ENCODE peak calls at places on chromosome 18, in five cellular contexts. I, S, N, T and R are unnamed samples.

GRCh38 chr18:78242796-78243195 is 736.8 kb upstream of the SALL3 start:
- DNase-seq in T (no peak), S (no peak), I (no peak), N (no peak), R (no peak)

GRCh38 chr18:72867721-72868665 is at the start of gene NETO1:
- DNase-seq in S (no peak), N (no peak), I (peak; percentile 41), T (no peak), R (no peak)

GRCh38 chr18:50169149-50169548 is 25.8 kb downstream of the MYO5B start:
- DNase-seq in N (no peak), S (no peak), I (no peak), T (no peak), R (no peak)

GRCh38 chr18:31042391-31043181 is at the start of gene DSC3:
- DNase-seq in S (no peak), T (peak; percentile 63), N (no peak), I (peak; percentile 34), R (peak; percentile 17)

GRCh38 chr18:6031442-6031841 is 136.1 kb upstream of the TMEM200C start:
- DNase-seq in T (no peak), N (no peak), I (no peak), S (no peak), R (peak; percentile 31)

GRCh38 chr18:55735199-55735855 is 147.3 kb upstream of the TCF4 start:
- DNase-seq in I (no peak), S (no peak), T (no peak), N (no peak), R (no peak)

GRCh38 chr18:70553961-70554325 is 265.1 kb downstream of the SOCS6 start:
- DNase-seq in S (no peak), N (no peak), T (no peak), I (no peak), R (no peak)

GRCh38 chr18:22172594-22173049 is 3.2 kb downstream of the GATA6 start:
- DNase-seq in T (no peak), I (no peak), N (no peak), S (no peak), R (peak; percentile 56)

GRCh38 chr18:55489034-55489741 is 98.8 kb downstream of the TCF4 start:
- DNase-seq in T (no peak), I (peak; percentile 57), N (no peak), S (no peak), R (no peak)

GRCh38 chr18:49949991-49950395 is 136.7 kb upstream of the ACAA2 start:
- DNase-seq in N (no peak), S (no peak), I (no peak), T (no peak), R (no peak)

GRCh38 chr18:25231327-25231691 is 120.7 kb downstream of the ZNF521 start:
- DNase-seq in I (no peak), S (no peak), N (no peak), T (no peak), R (no peak)

GRCh38 chr18:3603460-3604259 is 153.7 kb downstream of the TGIF1 start:
- DNase-seq in N (peak; percentile 55), S (no peak), T (no peak), I (peak; percentile 97), R (no peak)

GRCh38 chr18:78860117-78860516 is 119.5 kb upstream of the SALL3 start:
- DNase-seq in I (no peak), S (no peak), N (no peak), T (no peak), R (no peak)

GRCh38 chr18:3115430-3116025 is 102.6 kb upstream of the LPIN2 start:
- DNase-seq in I (no peak), S (no peak), N (no peak), T (no peak), R (no peak)

GRCh38 chr18:32724071-32724696 is 48.6 kb downstream of the KLHL14 start:
- DNase-seq in N (no peak), T (no peak), S (no peak), I (no peak), R (no peak)

GRCh38 chr18:32735781-32736180 is 37.0 kb downstream of the KLHL14 start:
- DNase-seq in N (no peak), S (no peak), T (no peak), I (peak; percentile 88), R (no peak)

GRCh38 chr18:74533666-74534065 is 634 bp upstream of the CNDP1 start:
- DNase-seq in T (peak; percentile 15), N (peak; percentile 18), I (no peak), S (no peak), R (no peak)

GRCh38 chr18:54197747-54198411 is 26.6 kb downstream of the MBD2 start:
- DNase-seq in N (no peak), S (no peak), I (no peak), T (no peak), R (no peak)

GRCh38 chr18:27017901-27018500 is 152.5 kb upstream of the AQP4 start:
- DNase-seq in I (no peak), T (no peak), S (no peak), N (no peak), R (no peak)

GRCh38 chr18:32920796-32921787 is 148.3 kb upstream of the KLHL14 start:
- DNase-seq in I (peak; percentile 98), T (no peak), N (no peak), S (no peak), R (no peak)

GRCh38 chr18:49766646-49767045 is 46.7 kb downstream of the ACAA2 start:
- DNase-seq in S (no peak), I (no peak), N (no peak), T (no peak), R (no peak)

GRCh38 chr18:9102391-9103216 is at the start of gene NDUFV2:
- DNase-seq in I (peak; percentile 94), T (peak; percentile 98), N (peak; percentile 98), S (peak; percentile 97), R (peak; percentile 97)

GRCh38 chr18:36662000-36662399 is 166.8 kb downstream of the TPGS2 start:
- DNase-seq in N (no peak), T (no peak), S (no peak), I (no peak), R (peak; percentile 19)

GRCh38 chr18:79818631-79819030 is 20.9 kb downstream of the KCNG2 start:
- DNase-seq in S (no peak), N (peak; percentile 10), I (no peak), T (peak; percentile 52), R (no peak)

GRCh38 chr18:36179562-36180334 is 7.5 kb upstream of the MOCOS start:
- DNase-seq in T (peak; percentile 84), N (peak; percentile 82), I (peak; percentile 84), S (peak; percentile 61), R (peak; percentile 91)

GRCh38 chr18:39313992-39314391 is 1748.4 kb upstream of the CELF4 start:
- DNase-seq in I (no peak), S (no peak), N (no peak), T (no peak), R (no peak)

GRCh38 chr18:80033181-80034067 is 810 bp upstream of the RBFA start:
- DNase-seq in S (no peak), N (no peak), I (peak; percentile 54), T (no peak), R (peak; percentile 43)

GRCh38 chr18:45551417-45551816 is 63.9 kb upstream of the SLC14A2 start:
- DNase-seq in N (no peak), I (no peak), T (no peak), S (no peak), R (no peak)

GRCh38 chr18:2147866-2148265 is 423.4 kb downstream of the METTL4 start:
- DNase-seq in T (peak; percentile 61), I (peak; percentile 80), S (no peak), N (no peak), R (no peak)

GRCh38 chr18:60892441-60892840 is 440.8 kb upstream of the CDH20 start:
- DNase-seq in I (peak; percentile 50), T (no peak), N (no peak), S (no peak), R (no peak)

GRCh38 chr18:49006641-49007136 is 55.9 kb upstream of the SMAD7 start:
- DNase-seq in N (no peak), T (no peak), I (peak; percentile 61), S (no peak), R (no peak)

GRCh38 chr18:3726241-3726951 is 276.4 kb downstream of the TGIF1 start:
- DNase-seq in N (no peak), I (no peak), T (no peak), S (no peak), R (no peak)

GRCh38 chr18:7789853-7790552 is 222.9 kb downstream of the PTPRM start:
- DNase-seq in I (peak; percentile 31), T (no peak), S (no peak), N (peak; percentile 33), R (no peak)

GRCh38 chr18:58599106-58599505 is 29.8 kb downstream of the ALPK2 start:
- DNase-seq in T (no peak), S (no peak), N (no peak), I (peak; percentile 82), R (no peak)

GRCh38 chr18:58597649-58598048 is 31.2 kb downstream of the ALPK2 start:
- DNase-seq in I (no peak), S (no peak), T (no peak), N (no peak), R (no peak)

GRCh38 chr18:58593930-58594329 is 35.0 kb downstream of the ALPK2 start:
- DNase-seq in N (no peak), I (peak; percentile 69), T (no peak), S (no peak), R (no peak)

GRCh38 chr18:58592223-58593214 is 36.4 kb downstream of the ALPK2 start:
- DNase-seq in S (no peak), I (no peak), N (no peak), T (no peak), R (no peak)

GRCh38 chr18:58596265-58596681 is 32.6 kb downstream of the ALPK2 start:
- DNase-seq in N (no peak), S (no peak), T (no peak), I (no peak), R (no peak)
- H3K27ac ChIP-seq in N (no peak overlapping the region), S (peak overlapping the region; percentile 34), T (no peak overlapping the region), I (no peak overlapping the region), R (no peak overlapping the region)

GRCh38 chr18:47815486-47816270 is 114.8 kb downstream of the SMAD2 start:
- DNase-seq in N (no peak), T (no peak), S (no peak), I (peak; percentile 40), R (no peak)

GRCh38 chr18:47817017-47817911 is 113.2 kb downstream of the SMAD2 start:
- DNase-seq in T (no peak), S (no peak), I (no peak), N (no peak), R (no peak)
- H3K4me3 ChIP-seq in T (peak overlapping the region; percentile 27), S (no peak overlapping the region), I (no peak overlapping the region), N (no peak overlapping the region), R (no peak overlapping the region)

GRCh38 chr18:28138816-28139215 is 38.1 kb downstream of the CDH2 start:
- DNase-seq in I (no peak), N (no peak), S (no peak), T (no peak), R (no peak)
- TF ChIP-seq CTCF in I (no peak), N (no peak), S (no peak), T (no peak), R (no peak)

DNA sequence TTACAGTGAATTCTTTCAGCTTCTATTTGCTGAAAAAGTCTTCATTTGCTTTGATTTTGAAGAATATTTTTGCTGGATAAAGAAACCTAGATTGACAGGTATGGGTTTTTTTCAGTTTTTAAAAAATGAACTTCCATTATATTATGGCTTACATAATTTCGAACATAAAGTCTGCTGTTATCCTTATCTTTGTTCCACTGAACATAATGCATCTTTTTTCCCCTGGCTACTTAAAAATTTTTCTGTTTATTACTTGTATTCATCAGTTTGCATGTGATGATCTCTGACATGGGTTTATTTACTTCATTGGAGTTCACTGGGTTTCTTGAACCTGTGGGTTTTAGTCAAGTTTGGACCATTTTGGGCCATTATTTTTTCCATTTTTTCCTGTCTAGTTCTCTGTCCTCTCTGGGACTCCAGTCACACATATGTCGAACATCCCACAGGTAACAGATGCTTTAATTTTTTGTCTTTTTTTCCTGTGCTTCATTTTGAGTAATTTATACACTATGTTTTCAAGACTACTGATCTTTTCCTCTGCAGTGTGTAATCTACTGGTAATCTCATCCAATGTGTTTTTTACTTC is 33.1 kb downstream of the SEC11C start:
- DNase-seq in I (no peak), T (no peak), S (no peak), N (no peak), R (no peak)
- H3K27ac ChIP-seq in I (no peak overlapping the region), T (no peak overlapping the region), S (no peak overlapping the region), N (no peak overlapping the region), R (no peak overlapping the region)